ENCODE peak calls at places on chromosomes 11 and 22, in seven cellular contexts. Z is uterus; B is effector memory CD4-positive, alpha-beta T cell; H is mesendoderm; T is thoracic aorta; I is Caco-2; U is SK-N-SH. A is an unnamed sample. For H3K27me3 and H3K36me3, the result is how much of the 10 kb centered on the place peaks cover.

GRCh38 chr11:118947999-118948398 is 8.1 kb upstream of the UPK2 start:
- DNase-seq in Z (no peak), B (no peak), H (no peak), T (no peak), I (no peak), U (no peak), A (no peak)

GRCh38 chr11:280762-281485 is 2.7 kb downstream of the NLRP6 start:
- DNase-seq in Z (no peak), B (no peak), H (no peak), T (no peak), I (peak), U (peak), A (peak)

GRCh38 chr22:36803358-36803757 is 13.5 kb downstream of the PVALB start:
- DNase-seq in Z (no peak), B (no peak), H (no peak), T (no peak), I (no peak), U (no peak), A (no peak)

GRCh38 chr11:86016451-86016850 is 52.4 kb downstream of the PICALM start:
- DNase-seq in Z (no peak), B (no peak), H (no peak), T (no peak), I (no peak), U (no peak), A (no peak)

GRCh38 chr22:50444663-50445062 is 30.2 kb downstream of the SBF1 start:
- DNase-seq in Z (no peak), B (no peak), H (peak), T (no peak), I (no peak), U (no peak), A (no peak)

GRCh38 chr22:46315976-46316375 is 19.3 kb downstream of the GTSE1 start:
- DNase-seq in Z (no peak), B (no peak), H (no peak), T (no peak), I (no peak), U (no peak), A (peak)

GRCh38 chr11:41201156-41201555 is 258.3 kb downstream of the LRRC4C start:
- DNase-seq in Z (no peak), B (no peak), H (peak), T (no peak), I (peak), U (peak), A (peak)

GRCh38 chr11:32312865-32313403 is 122.4 kb downstream of the WT1 start:
- DNase-seq in Z (peak), B (no peak), H (peak), T (no peak), I (peak), U (peak), A (peak)

GRCh38 chr11:12269104-12269441 is 108.3 kb upstream of the PARVA start:
- DNase-seq in Z (peak), B (no peak), H (peak), T (no peak), I (no peak), U (peak), A (no peak)

GRCh38 chr22:49046000-49046545 is 781.6 kb downstream of the BRD1 start:
- DNase-seq in Z (no peak), B (no peak), H (no peak), T (no peak), I (no peak), U (no peak), A (no peak)

GRCh38 chr11:13297917-13298356 is 20.3 kb downstream of the BMAL1 start:
- DNase-seq in Z (no peak), B (no peak), H (no peak), T (no peak), I (no peak), U (no peak), A (no peak)

GRCh38 chr11:17574799-17575144 is 27.7 kb downstream of the OTOG start:
- DNase-seq in Z (no peak), B (no peak), H (no peak), T (no peak), I (no peak), U (no peak), A (no peak)

DNA sequence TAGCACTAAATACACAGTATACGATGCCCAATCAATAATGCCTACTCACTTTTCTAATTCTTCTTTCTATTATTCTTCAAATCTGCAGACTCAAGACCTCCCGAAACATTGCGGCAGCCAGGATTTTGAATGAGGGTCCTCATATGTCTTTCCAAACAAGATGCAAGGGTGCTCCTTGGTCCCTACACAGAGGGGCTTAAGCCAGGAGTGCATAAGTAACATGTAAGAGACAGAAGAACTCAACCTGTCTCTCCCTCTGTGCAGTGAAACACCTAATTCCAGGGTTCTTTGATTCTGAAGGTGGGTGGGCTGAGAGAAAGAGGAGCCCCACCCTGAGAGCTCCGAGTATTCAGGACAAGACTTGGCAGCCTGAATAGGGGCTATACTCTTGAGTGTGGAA is 117.6 kb downstream of the ZNF280B start:
- DNase-seq in Z (no peak), B (no peak), H (no peak), T (no peak), I (no peak), U (no peak), A (no peak)
- H3K27me3 ChIP-seq in Z (under half), B (under half), H (under half), T (under half), I (under half), U (under half), A (half or more)

DNA sequence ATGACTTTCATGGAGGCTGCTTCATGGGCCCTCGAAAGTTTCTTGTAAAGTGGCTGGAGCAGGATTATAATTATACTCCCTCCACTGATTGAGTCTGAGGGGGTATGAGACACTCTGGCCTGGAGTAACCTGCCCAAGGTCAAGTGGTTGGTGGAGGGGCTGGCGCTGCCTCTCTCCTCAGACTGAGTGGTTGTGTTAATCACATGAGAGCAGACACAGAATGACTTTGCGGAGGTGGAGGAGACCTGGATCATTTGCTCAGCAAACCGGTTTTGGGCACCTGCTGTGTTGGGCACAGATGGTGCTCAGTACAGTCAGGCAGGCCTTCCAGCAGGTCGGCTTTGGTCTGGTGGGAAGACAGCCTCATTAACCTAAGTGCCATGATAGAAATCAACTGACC is 11.8 kb downstream of the BCR start:
- DNase-seq in Z (no peak), B (no peak), H (peak), T (no peak), I (no peak), U (no peak), A (peak)
- H3K36me3 ChIP-seq in Z (under half), B (under half), H (under half), T (under half), I (under half), U (under half), A (under half)

DNA sequence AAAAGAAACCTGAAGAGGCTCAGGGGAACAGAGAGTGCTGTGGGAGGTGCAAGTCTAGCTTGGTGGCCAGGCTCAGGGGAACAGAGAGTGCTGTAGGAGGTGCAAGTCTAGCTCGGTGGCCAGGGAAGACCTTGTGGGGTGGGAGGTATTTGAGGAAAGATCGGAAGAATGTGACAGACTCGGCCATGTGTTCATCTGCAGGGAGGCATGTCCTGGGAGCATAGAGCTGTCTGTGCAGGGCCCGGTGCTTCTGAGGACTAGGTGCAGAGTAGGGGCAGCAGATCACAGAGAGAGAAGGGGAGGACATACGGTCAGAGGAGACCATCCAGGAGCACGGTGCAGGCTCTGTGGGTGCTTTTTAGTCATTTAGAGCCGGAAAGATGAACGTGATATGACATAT is 10.8 kb downstream of the IFITM10 start:
- DNase-seq in Z (no peak), B (no peak), H (no peak), T (no peak), I (peak), U (no peak), A (no peak)
- H3K27me3 ChIP-seq in Z (under half), B (under half), H (under half), T (under half), I (under half), U (under half), A (under half)

DNA sequence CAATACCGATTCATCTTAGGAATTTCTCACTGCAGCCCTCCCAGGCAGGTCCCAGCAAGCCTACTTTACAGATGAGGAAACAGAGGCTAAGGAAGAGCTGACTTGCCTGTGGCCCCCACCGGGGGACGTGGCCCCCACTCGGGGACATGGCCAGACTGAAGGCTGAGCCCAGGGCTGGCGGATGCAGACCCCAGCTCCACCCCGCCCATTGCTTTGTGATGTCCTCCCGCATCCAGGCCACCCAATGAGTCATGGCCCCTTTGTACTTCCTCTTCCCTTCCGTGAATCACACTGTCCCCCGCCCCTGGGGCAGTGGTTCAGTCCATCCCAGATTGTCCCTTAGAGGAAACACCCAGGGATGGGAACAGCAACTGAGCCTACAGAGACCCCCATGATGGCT is 116.0 kb upstream of the ANO1 start:
- DNase-seq in Z (no peak), B (no peak), H (peak), T (no peak), I (no peak), U (no peak), A (no peak)
- H3K36me3 ChIP-seq in Z (under half), B (under half), H (under half), T (under half), I (under half), U (under half), A (under half)

GRCh38 chr22:39679652-39680051 is 109.1 kb downstream of the CACNA1I start:
- DNase-seq in Z (no peak), B (no peak), H (no peak), T (no peak), I (no peak), U (no peak), A (no peak)
- H3K27me3 ChIP-seq in Z (under half), B (under half), H (under half), T (under half), I (under half), U (under half), A (under half)

GRCh38 chr11:43944761-43945311 is 2.4 kb downstream of the C11orf96 start:
- DNase-seq in Z (peak), B (peak), H (peak), T (no peak), I (peak), U (peak), A (peak)

GRCh38 chr11:43942651-43943356 is 367 bp downstream of the C11orf96 start:
- DNase-seq in Z (peak), B (no peak), H (no peak), T (no peak), I (no peak), U (peak), A (peak)

GRCh38 chr11:43943931-43944751 is 1.7 kb downstream of the C11orf96 start:
- DNase-seq in Z (no peak), B (no peak), H (no peak), T (no peak), I (no peak), U (no peak), A (peak)

GRCh38 chr11:43943357-43943930 is 1.0 kb downstream of the C11orf96 start:
- DNase-seq in Z (no peak), B (no peak), H (no peak), T (no peak), I (no peak), U (no peak), A (peak)

GRCh38 chr11:43941257-43941879 is 1.1 kb upstream of the C11orf96 start:
- DNase-seq in Z (no peak), B (no peak), H (no peak), T (no peak), I (no peak), U (peak), A (peak)
- H3K36me3 ChIP-seq in Z (under half), B (under half), H (under half), T (under half), I (under half), U (under half), A (under half)

GRCh38 chr11:68650801-68651200 is 33.5 kb upstream of the GAL start:
- DNase-seq in Z (no peak), B (no peak), H (no peak), T (no peak), I (peak), U (no peak), A (no peak)

GRCh38 chr11:68649851-68650555 is 34.3 kb upstream of the GAL start:
- DNase-seq in Z (no peak), B (no peak), H (no peak), T (no peak), I (peak), U (no peak), A (peak)

GRCh38 chr11:68651208-68651984 is 32.9 kb upstream of the GAL start:
- DNase-seq in Z (no peak), B (no peak), H (peak), T (no peak), I (peak), U (no peak), A (peak)

GRCh38 chr11:68643576-68643975 is 40.8 kb upstream of the GAL start:
- DNase-seq in Z (no peak), B (no peak), H (no peak), T (no peak), I (no peak), U (peak), A (peak)

GRCh38 chr11:68646832-68647231 is 37.5 kb upstream of the GAL start:
- DNase-seq in Z (no peak), B (no peak), H (no peak), T (no peak), I (no peak), U (no peak), A (peak)
- H3K27me3 ChIP-seq in Z (under half), B (under half), H (under half), T (under half), I (under half), U (under half), A (under half)

DNA sequence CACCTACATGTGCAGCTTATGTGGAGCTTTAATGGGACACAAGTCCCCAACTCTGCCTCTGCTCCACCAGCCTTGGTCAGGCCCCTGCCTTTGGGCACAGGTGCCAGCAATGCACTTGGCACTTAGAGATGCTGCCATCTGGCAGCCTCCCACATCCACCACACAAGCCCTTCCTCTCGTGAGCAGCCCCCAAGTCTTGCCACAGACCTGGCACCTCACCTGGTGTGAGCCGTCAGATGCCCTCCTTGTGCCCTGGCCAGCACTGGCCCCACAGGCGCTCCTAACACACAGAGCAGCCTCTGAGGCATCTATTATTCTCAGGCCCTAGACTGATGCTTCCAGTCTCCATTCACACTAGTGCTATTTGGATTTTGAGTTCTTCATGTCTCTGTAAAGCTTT is 24.5 kb upstream of the SERPIND1 start:
- DNase-seq in Z (no peak), B (no peak), H (no peak), T (no peak), I (no peak), U (no peak), A (no peak)
- H3K36me3 ChIP-seq in Z (under half), B (half or more), H (under half), T (under half), I (under half), U (under half), A (under half)

A was measured in H7.